ENCODE peak calls at places on chromosomes 12 and 14, in seven cellular contexts. Z, I, V, P, C, B and R are unnamed samples. For H3K9me3, the result is how much of the 10 kb centered on the place peaks cover.

GRCh38 chr14:97185186-97185585 is 388.0 kb downstream of the VRK1 start:
- DNase-seq in I (no peak), P (peak), B (peak), V (peak), C (no peak), Z (no peak), R (no peak)

GRCh38 chr14:93926873-93927571 is at the start of gene FAM181A:
- DNase-seq in B (no peak), I (no peak), V (no peak), P (no peak), Z (no peak), C (no peak), R (no peak)

GRCh38 chr14:76778546-76779215 is 17.4 kb downstream of the VASH1 start:
- DNase-seq in V (no peak), P (no peak), B (no peak), Z (no peak), C (no peak), I (no peak), R (no peak)

GRCh38 chr12:11885261-11886038 is 185.3 kb upstream of the BCL2L14 start:
- DNase-seq in B (no peak), C (peak), Z (no peak), I (peak), P (peak), V (peak), R (no peak)

GRCh38 chr12:93785262-93786010 is 108.3 kb downstream of the CRADD start:
- DNase-seq in Z (peak), C (peak), I (peak), B (no peak), P (peak), V (peak), R (peak)

GRCh38 chr12:49133014-49133413 is 1.8 kb upstream of the TUBA1B start:
- DNase-seq in Z (no peak), V (no peak), P (no peak), C (no peak), I (no peak), B (no peak), R (no peak)

GRCh38 chr14:100862277-100862676 is 36.4 kb downstream of the MEG3 start:
- DNase-seq in Z (no peak), V (peak), C (peak), B (no peak), I (no peak), P (no peak), R (no peak)

GRCh38 chr12:113088971-113089756 is 32.6 kb downstream of the DTX1 start:
- DNase-seq in C (no peak), V (no peak), B (no peak), Z (no peak), P (no peak), I (no peak), R (no peak)

GRCh38 chr14:89276424-89276975 is 140.5 kb downstream of the FOXN3 start:
- DNase-seq in P (no peak), I (no peak), C (no peak), B (no peak), V (peak), Z (no peak), R (no peak)

GRCh38 chr12:47825239-47825639 is 5.5 kb upstream of the HDAC7 start:
- DNase-seq in I (peak), C (peak), V (no peak), Z (no peak), B (no peak), P (peak), R (peak)

GRCh38 chr12:9864913-9865675 is 4.1 kb downstream of the CLEC2B start:
- DNase-seq in V (no peak), B (no peak), C (no peak), I (no peak), P (no peak), Z (no peak), R (no peak)

GRCh38 chr12:76422878-76423438 is 74.7 kb upstream of the BBS10 start:
- DNase-seq in I (no peak), Z (no peak), P (no peak), V (peak), B (no peak), C (no peak), R (no peak)

GRCh38 chr14:75274045-75274898 is 4.4 kb upstream of the FOS start:
- DNase-seq in P (no peak), V (no peak), C (no peak), I (no peak), Z (no peak), B (no peak), R (no peak)

GRCh38 chr12:64608901-64609542 is 1.3 kb upstream of the RASSF3 start:
- DNase-seq in B (peak), P (peak), V (peak), Z (peak), I (peak), C (no peak), R (no peak)

GRCh38 chr12:100279612-100280244 is 12.8 kb downstream of the SCYL2 start:
- DNase-seq in I (no peak), P (no peak), V (peak), C (no peak), B (no peak), Z (no peak), R (no peak)

GRCh38 chr14:68715032-68715924 is 77.6 kb downstream of the ZFP36L1 start:
- DNase-seq in I (no peak), C (no peak), P (peak), B (no peak), Z (no peak), V (peak), R (peak)

GRCh38 chr12:124713436-124714082 is 146.1 kb upstream of the NCOR2 start:
- DNase-seq in V (peak), P (no peak), C (peak), B (no peak), Z (peak), I (peak), R (no peak)

GRCh38 chr12:130520784-130521183 is 183.1 kb downstream of the PIWIL1 start:
- DNase-seq in Z (no peak), I (no peak), P (no peak), C (no peak), B (no peak), V (no peak), R (no peak)

GRCh38 chr12:113899042-113899843 is 66.9 kb downstream of the RBM19 start:
- DNase-seq in B (no peak), P (no peak), C (no peak), V (no peak), Z (no peak), I (peak), R (no peak)

GRCh38 chr12:12661086-12661485 is 34.9 kb downstream of the GPR19 start:
- DNase-seq in B (no peak), V (peak), Z (no peak), C (no peak), I (no peak), P (no peak), R (no peak)

GRCh38 chr14:32252030-32252670 is 49.1 kb upstream of the RNU6-8 start:
- DNase-seq in V (peak), P (peak), C (no peak), B (peak), I (peak), Z (peak), R (peak)

GRCh38 chr12:49543914-49544815 is 5.3 kb downstream of the KCNH3 start:
- DNase-seq in I (no peak), B (no peak), C (no peak), V (no peak), P (no peak), Z (no peak), R (no peak)

GRCh38 chr14:68598621-68599447 is 194.0 kb downstream of the ZFP36L1 start:
- DNase-seq in B (no peak), I (peak), Z (peak), P (peak), V (peak), C (peak), R (peak)

GRCh38 chr12:71661977-71662522 is 1.6 kb downstream of the ZFC3H1 start:
- DNase-seq in C (no peak), I (no peak), V (peak), Z (no peak), P (no peak), B (no peak), R (no peak)

GRCh38 chr12:110222027-110222426 is 59.0 kb upstream of the ATP2A2 start:
- DNase-seq in C (no peak), V (no peak), B (no peak), I (no peak), Z (no peak), P (no peak), R (no peak)

GRCh38 chr14:50875359-50876090 is 3.7 kb downstream of the ABHD12B start:
- DNase-seq in C (no peak), P (no peak), V (peak), I (no peak), B (no peak), Z (no peak), R (no peak)

GRCh38 chr12:25020621-25021243 is 71.8 kb upstream of the BCAT1 start:
- DNase-seq in C (no peak), V (no peak), I (no peak), Z (no peak), P (no peak), B (no peak), R (no peak)

GRCh38 chr14:56555921-56556570 is 23.6 kb upstream of the TMEM260 start:
- DNase-seq in V (peak), Z (no peak), B (no peak), C (no peak), P (peak), I (peak), R (no peak)

GRCh38 chr14:34692348-34692747 is 22.0 kb downstream of the CFL2 start:
- DNase-seq in V (no peak), C (no peak), Z (no peak), I (no peak), P (no peak), B (no peak), R (no peak)

GRCh38 chr14:94390372-94391086 is 2.1 kb upstream of the SERPINA1 start:
- DNase-seq in V (peak), B (no peak), C (peak), I (no peak), Z (peak), P (no peak), R (no peak)

GRCh38 chr14:76253111-76253510 is 101.4 kb downstream of the GPATCH2L start:
- DNase-seq in C (no peak), Z (no peak), I (no peak), V (no peak), P (no peak), B (no peak), R (no peak)

GRCh38 chr12:100234591-100235304 is 32.1 kb downstream of the DEPDC4 start:
- DNase-seq in B (no peak), C (no peak), V (peak), I (peak), Z (no peak), P (peak), R (no peak)

GRCh38 chr14:98858158-98858557 is 413.8 kb downstream of the BCL11B start:
- DNase-seq in P (no peak), Z (no peak), V (no peak), C (no peak), B (no peak), I (no peak), R (no peak)

GRCh38 chr12:103100226-103100866 is 142.9 kb downstream of the ASCL1 start:
- DNase-seq in P (no peak), V (no peak), I (no peak), Z (no peak), B (no peak), C (no peak), R (no peak)

GRCh38 chr12:122747224-122748175 is 5.1 kb upstream of the DENR start:
- DNase-seq in Z (no peak), C (no peak), I (no peak), V (no peak), B (no peak), P (no peak), R (no peak)

GRCh38 chr12:56477521-56478225 is 9.3 kb downstream of the SPRYD4 start:
- DNase-seq in I (no peak), Z (no peak), V (no peak), B (no peak), C (no peak), P (no peak), R (no peak)

GRCh38 chr14:101209594-101209993 is 306.1 kb upstream of the RTL1 start:
- DNase-seq in V (no peak), B (peak), C (no peak), I (no peak), Z (no peak), P (no peak), R (no peak)

GRCh38 chr12:133165776-133166175 is 15.5 kb upstream of the ZNF268 start:
- DNase-seq in B (no peak), V (no peak), P (no peak), Z (no peak), C (no peak), I (no peak), R (no peak)
- H3K9me3 ChIP-seq in B (half or more), V (under half), P (half or more), Z (under half), C (half or more), I (under half), R (half or more)

GRCh38 chr14:105852378-105853088 is 326.1 kb downstream of the TMEM121 start:
- DNase-seq in Z (peak), I (no peak), V (no peak), P (no peak), C (no peak), B (no peak), R (peak)

GRCh38 chr14:105853907-105854599 is 327.7 kb downstream of the TMEM121 start:
- DNase-seq in I (no peak), C (no peak), V (no peak), B (no peak), Z (no peak), P (no peak), R (no peak)

GRCh38 chr14:105854600-105855245 is 328.3 kb downstream of the TMEM121 start:
- DNase-seq in P (no peak), V (no peak), C (no peak), Z (peak), B (no peak), I (no peak), R (no peak)

GRCh38 chr14:105851716-105852377 is 325.5 kb downstream of the TMEM121 start:
- DNase-seq in C (no peak), B (no peak), V (no peak), I (no peak), Z (no peak), P (no peak), R (no peak)

DNA sequence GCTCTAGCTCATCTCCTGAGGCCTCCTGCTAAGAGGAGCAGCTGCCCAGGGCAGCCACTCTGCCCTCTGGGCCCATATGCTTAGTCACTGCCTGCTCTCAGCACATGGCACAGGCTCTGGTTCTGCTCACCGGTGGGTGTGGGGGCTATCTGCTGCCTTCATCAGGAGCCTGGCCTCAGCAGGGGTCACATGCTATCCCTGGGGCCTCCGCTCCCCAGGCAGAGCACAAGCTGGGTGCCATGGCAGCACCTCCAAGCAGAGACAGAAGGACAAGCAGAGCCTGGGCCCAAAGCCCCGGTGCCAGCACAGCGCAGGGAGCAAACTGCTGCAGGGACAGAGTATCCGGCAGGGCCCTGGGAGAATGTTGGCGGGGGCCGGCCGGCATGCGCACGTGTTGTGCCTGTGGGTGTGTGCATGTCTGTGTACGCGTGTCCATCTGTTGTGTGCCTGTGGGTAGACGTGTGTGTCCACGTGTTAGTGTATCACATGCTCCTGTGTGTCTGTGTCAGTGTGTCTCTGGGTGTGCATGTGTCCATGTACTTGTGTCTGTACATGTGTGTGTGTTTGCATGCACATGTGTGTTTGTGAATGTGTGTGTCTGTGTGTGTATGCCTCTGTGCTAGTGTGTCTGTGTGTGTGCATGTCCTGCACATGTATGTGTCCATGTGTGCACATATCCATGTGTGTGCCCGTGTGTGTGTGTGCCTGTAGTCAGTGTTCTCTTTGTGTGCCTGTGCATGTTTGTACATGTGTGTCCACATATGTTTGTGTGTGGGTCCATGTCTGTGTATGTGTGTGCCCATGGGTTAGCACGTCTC is 326.9 kb downstream of the TMEM121 start:
- DNase-seq in I (no peak), P (no peak), B (no peak), C (no peak), V (no peak), Z (peak), R (no peak)
- H3K9me3 ChIP-seq in I (under half), P (under half), B (half or more), C (under half), V (under half), Z (under half), R (under half)

DNA sequence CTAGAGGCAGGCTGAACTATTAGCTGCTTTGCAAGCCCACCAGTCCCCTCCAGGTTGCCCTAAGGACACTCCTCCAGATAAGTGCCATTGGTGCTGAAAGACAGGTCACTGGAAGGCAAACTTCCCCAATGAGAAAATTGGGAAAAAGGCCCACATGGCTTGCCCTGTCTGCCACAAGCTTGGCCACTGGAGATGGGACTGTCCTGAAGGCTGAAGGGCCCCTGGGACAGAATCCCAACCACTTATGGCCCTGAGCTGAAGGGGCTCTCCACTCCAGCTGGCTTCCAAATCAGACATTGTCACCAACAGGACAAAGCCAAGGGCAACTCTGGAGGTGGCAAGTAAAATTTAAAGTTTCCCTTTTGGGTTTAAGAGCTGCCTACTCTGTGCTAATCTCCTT is 12.2 kb upstream of the DHRS2 start:
- DNase-seq in P (no peak), Z (no peak), V (no peak), I (no peak), B (no peak), C (no peak), R (no peak)
- H3K9me3 ChIP-seq in P (under half), Z (under half), V (under half), I (under half), B (under half), C (under half), R (under half)

GRCh38 chr14:104526723-104527645 is 52.6 kb upstream of the C14orf180 start:
- DNase-seq in B (no peak), C (no peak), P (no peak), V (no peak), I (peak), Z (no peak), R (peak)
- H3K9me3 ChIP-seq in B (under half), C (under half), P (under half), V (under half), I (under half), Z (under half), R (under half)

GRCh38 chr14:20209595-20209994 is 13.9 kb upstream of the OR11H6 start:
- DNase-seq in I (no peak), V (no peak), P (no peak), C (no peak), Z (no peak), B (no peak), R (no peak)
- H3K9me3 ChIP-seq in I (under half), V (under half), P (under half), C (under half), Z (under half), B (half or more), R (under half)

GRCh38 chr14:27390130-27390529 is 792.3 kb upstream of the NOVA1 start:
- DNase-seq in C (no peak), V (peak), B (peak), Z (no peak), P (no peak), I (no peak), R (no peak)

GRCh38 chr14:27387458-27387857 is 789.6 kb upstream of the NOVA1 start:
- DNase-seq in V (peak), Z (no peak), B (no peak), C (no peak), I (no peak), P (no peak), R (no peak)

GRCh38 chr14:27384124-27384523 is 786.3 kb upstream of the NOVA1 start:
- DNase-seq in Z (no peak), I (no peak), P (no peak), V (no peak), B (no peak), C (no peak), R (no peak)

GRCh38 chr14:27389402-27389801 is 791.6 kb upstream of the NOVA1 start:
- DNase-seq in B (no peak), I (no peak), V (peak), P (no peak), Z (no peak), C (no peak), R (no peak)

GRCh38 chr14:27386391-27386790 is 788.6 kb upstream of the NOVA1 start:
- DNase-seq in V (peak), B (no peak), P (no peak), I (no peak), C (no peak), Z (no peak), R (no peak)
- H3K9me3 ChIP-seq in V (under half), B (under half), P (under half), I (under half), C (under half), Z (under half), R (under half)

DNA sequence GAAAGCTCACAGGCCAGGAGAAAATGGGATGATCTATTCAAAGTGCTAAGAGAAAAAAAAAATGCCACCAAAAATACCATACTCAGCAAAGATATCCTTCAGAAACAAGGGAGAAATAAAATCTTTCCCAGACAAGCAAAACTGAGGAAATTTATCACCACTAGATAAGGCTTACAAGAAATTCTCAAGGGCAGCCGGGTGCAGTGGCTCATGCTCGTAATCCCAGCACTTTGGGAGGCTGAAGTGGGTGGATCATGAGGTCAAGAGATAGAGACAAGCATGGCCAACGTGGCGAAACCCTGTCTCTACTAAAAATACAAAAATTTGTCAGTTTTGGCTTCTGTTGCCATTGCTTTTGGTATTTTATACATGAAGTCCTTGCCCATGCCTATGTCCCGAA is 48.2 kb downstream of the CRY1 start:
- DNase-seq in I (no peak), B (no peak), V (no peak), P (no peak), C (no peak), Z (no peak), R (no peak)
- H3K9me3 ChIP-seq in I (under half), B (under half), V (under half), P (under half), C (under half), Z (under half), R (under half)

DNA sequence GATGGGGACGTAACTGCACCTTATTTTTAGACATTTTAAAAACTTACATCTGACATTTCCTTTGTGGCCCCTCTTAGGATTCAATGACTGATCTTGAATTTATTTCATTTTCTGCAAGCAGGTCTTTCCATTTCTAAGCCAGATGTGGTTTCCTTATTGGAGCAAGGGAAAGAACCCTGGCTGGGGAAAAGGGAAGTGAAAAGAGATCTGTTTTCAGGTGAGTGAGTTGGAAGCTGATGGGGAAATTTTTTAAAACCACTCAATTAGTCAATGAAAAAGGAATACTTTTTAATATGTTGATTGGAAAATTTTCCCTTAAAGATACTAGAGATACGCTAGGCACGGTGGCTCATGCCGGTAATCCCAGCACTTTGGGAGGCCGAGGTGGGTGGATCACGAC is 2.6 kb downstream of the ZNF140 start:
- DNase-seq in Z (no peak), C (no peak), I (no peak), B (no peak), V (no peak), P (no peak), R (no peak)
- H3K9me3 ChIP-seq in Z (under half), C (half or more), I (half or more), B (under half), V (under half), P (half or more), R (half or more)